ENCODE peak calls at places on chromosome 13, in five cellular contexts. One of them, this sample, is unnamed.

GRCh38 chr13:71240906-71241305 is 626.1 kb downstream of the DACH1 start:
- DNase-seq in neuronal stem cell: no peak
- DNase-seq in heart left ventricle: no peak
- DNase-seq in K562: no peak
- DNase-seq in caudate nucleus: no peak
- DNase-seq in this sample: peak; percentile 35

GRCh38 chr13:30881931-30882899 is 23.9 kb upstream of the MEDAG start:
- DNase-seq in caudate nucleus: no peak
- DNase-seq in neuronal stem cell: no peak
- DNase-seq in K562: no peak
- DNase-seq in heart left ventricle: no peak
- DNase-seq in this sample: peak; percentile 58

GRCh38 chr13:96898855-96899254 is 95.4 kb downstream of the OXGR1 start:
- DNase-seq in K562: no peak
- DNase-seq in neuronal stem cell: peak; percentile 14
- DNase-seq in heart left ventricle: no peak
- DNase-seq in caudate nucleus: peak; percentile 27
- DNase-seq in this sample: no peak

GRCh38 chr13:50598338-50598737 is 245.2 kb downstream of the DLEU7 start:
- DNase-seq in neuronal stem cell: no peak
- DNase-seq in K562: no peak
- DNase-seq in caudate nucleus: no peak
- DNase-seq in heart left ventricle: no peak
- DNase-seq in this sample: no peak

GRCh38 chr13:88857256-88857655 is 1186.1 kb downstream of the SLITRK5 start:
- DNase-seq in caudate nucleus: no peak
- DNase-seq in neuronal stem cell: no peak
- DNase-seq in heart left ventricle: no peak
- DNase-seq in K562: no peak
- DNase-seq in this sample: no peak

GRCh38 chr13:66111628-66112027 is 1118.5 kb downstream of the PCDH9 start:
- DNase-seq in heart left ventricle: no peak
- DNase-seq in neuronal stem cell: no peak
- DNase-seq in K562: no peak
- DNase-seq in caudate nucleus: no peak
- DNase-seq in this sample: no peak

GRCh38 chr13:30112602-30113435 is 194.5 kb downstream of the KATNAL1 start:
- DNase-seq in heart left ventricle: peak; percentile 62
- DNase-seq in caudate nucleus: peak; percentile 56
- DNase-seq in neuronal stem cell: peak; percentile 80
- DNase-seq in K562: peak; percentile 64
- DNase-seq in this sample: peak; percentile 82

GRCh38 chr13:47299316-47299715 is 402.5 kb upstream of the HTR2A start:
- DNase-seq in caudate nucleus: no peak
- DNase-seq in neuronal stem cell: no peak
- DNase-seq in K562: no peak
- DNase-seq in heart left ventricle: no peak
- DNase-seq in this sample: no peak

GRCh38 chr13:76903544-76904162 is 17.4 kb upstream of the KCTD12 start:
- DNase-seq in caudate nucleus: peak; percentile 12
- DNase-seq in K562: peak; percentile 68
- DNase-seq in neuronal stem cell: peak; percentile 64
- DNase-seq in heart left ventricle: peak; percentile 47
- DNase-seq in this sample: peak; percentile 73

GRCh38 chr13:99380921-99381645 is 73.9 kb upstream of the GPR183 start:
- DNase-seq in neuronal stem cell: no peak
- DNase-seq in heart left ventricle: no peak
- DNase-seq in K562: no peak
- DNase-seq in caudate nucleus: no peak
- DNase-seq in this sample: no peak

GRCh38 chr13:90746230-90746629 is 601.3 kb upstream of the MIR17HG start:
- DNase-seq in heart left ventricle: no peak
- DNase-seq in caudate nucleus: no peak
- DNase-seq in neuronal stem cell: no peak
- DNase-seq in K562: no peak
- DNase-seq in this sample: no peak

GRCh38 chr13:42401376-42401775 is 129.4 kb downstream of the AKAP11 start:
- DNase-seq in K562: no peak
- DNase-seq in caudate nucleus: no peak
- DNase-seq in heart left ventricle: no peak
- DNase-seq in neuronal stem cell: no peak
- DNase-seq in this sample: no peak

GRCh38 chr13:103876571-103876970 is 810.4 kb upstream of the SLC10A2 start:
- DNase-seq in neuronal stem cell: no peak
- DNase-seq in K562: no peak
- DNase-seq in caudate nucleus: no peak
- DNase-seq in heart left ventricle: no peak
- DNase-seq in this sample: no peak

GRCh38 chr13:30713133-30713532 is 22.2 kb upstream of the ALOX5AP start:
- DNase-seq in neuronal stem cell: no peak
- DNase-seq in heart left ventricle: peak; percentile 57
- DNase-seq in caudate nucleus: no peak
- DNase-seq in K562: no peak
- DNase-seq in this sample: no peak

GRCh38 chr13:99153219-99153618 is 47.4 kb upstream of the UBAC2 start:
- DNase-seq in caudate nucleus: no peak
- DNase-seq in K562: no peak
- DNase-seq in neuronal stem cell: no peak
- DNase-seq in heart left ventricle: no peak
- DNase-seq in this sample: no peak

GRCh38 chr13:25844559-25845434 is 207.0 kb downstream of the SHISA2 start:
- DNase-seq in K562: no peak
- DNase-seq in caudate nucleus: no peak
- DNase-seq in neuronal stem cell: no peak
- DNase-seq in heart left ventricle: no peak
- DNase-seq in this sample: no peak

GRCh38 chr13:83831796-83832195 is 50.5 kb downstream of the SLITRK1 start:
- DNase-seq in K562: no peak
- DNase-seq in heart left ventricle: no peak
- DNase-seq in caudate nucleus: no peak
- DNase-seq in neuronal stem cell: no peak
- DNase-seq in this sample: no peak

GRCh38 chr13:29336356-29336755 is 259.1 kb downstream of the SLC7A1 start:
- DNase-seq in heart left ventricle: no peak
- DNase-seq in neuronal stem cell: no peak
- DNase-seq in caudate nucleus: no peak
- DNase-seq in K562: no peak
- DNase-seq in this sample: no peak

GRCh38 chr13:54174001-54174400 is 1145.4 kb downstream of the OLFM4 start:
- DNase-seq in heart left ventricle: no peak
- DNase-seq in K562: no peak
- DNase-seq in caudate nucleus: no peak
- DNase-seq in neuronal stem cell: no peak
- DNase-seq in this sample: no peak

GRCh38 chr13:91017031-91017668 is 330.3 kb upstream of the MIR17HG start:
- DNase-seq in caudate nucleus: no peak
- DNase-seq in heart left ventricle: peak; percentile 23
- DNase-seq in K562: peak; percentile 98
- DNase-seq in neuronal stem cell: peak; percentile 41
- DNase-seq in this sample: peak; percentile 67

GRCh38 chr13:96216543-96216942 is 126.6 kb downstream of the HS6ST3 start:
- DNase-seq in neuronal stem cell: no peak
- DNase-seq in heart left ventricle: no peak
- DNase-seq in caudate nucleus: no peak
- DNase-seq in K562: no peak
- DNase-seq in this sample: no peak

GRCh38 chr13:93797463-93797862 is 570.9 kb downstream of the GPC6 start:
- DNase-seq in K562: no peak
- DNase-seq in heart left ventricle: no peak
- DNase-seq in caudate nucleus: no peak
- DNase-seq in neuronal stem cell: no peak
- DNase-seq in this sample: no peak

GRCh38 chr13:43805071-43805468 is 18.3 kb upstream of the ENOX1 start:
- DNase-seq in neuronal stem cell: no peak
- DNase-seq in caudate nucleus: no peak
- DNase-seq in heart left ventricle: no peak
- DNase-seq in K562: no peak
- DNase-seq in this sample: peak; percentile 34

GRCh38 chr13:45623516-45624090 is 8.1 kb upstream of the ERICH6B start:
- DNase-seq in caudate nucleus: no peak
- DNase-seq in neuronal stem cell: no peak
- DNase-seq in heart left ventricle: no peak
- DNase-seq in K562: peak; percentile 12
- DNase-seq in this sample: peak; percentile 39

GRCh38 chr13:113935081-113935511 is 38.8 kb downstream of the C13orf46 start:
- DNase-seq in K562: no peak
- DNase-seq in heart left ventricle: no peak
- DNase-seq in neuronal stem cell: no peak
- DNase-seq in caudate nucleus: no peak
- DNase-seq in this sample: peak; percentile 37

GRCh38 chr13:31008400-31009115 is 76.1 kb downstream of the TEX26 start:
- DNase-seq in caudate nucleus: no peak
- DNase-seq in heart left ventricle: no peak
- DNase-seq in neuronal stem cell: no peak
- DNase-seq in K562: no peak
- DNase-seq in this sample: no peak

GRCh38 chr13:30984620-30985019 is 52.2 kb downstream of the TEX26 start:
- DNase-seq in heart left ventricle: no peak
- DNase-seq in K562: no peak
- DNase-seq in caudate nucleus: no peak
- DNase-seq in neuronal stem cell: no peak
- DNase-seq in this sample: no peak

GRCh38 chr13:79777504-79777903 is 296.5 kb downstream of the NDFIP2 start:
- DNase-seq in neuronal stem cell: no peak
- DNase-seq in heart left ventricle: no peak
- DNase-seq in caudate nucleus: no peak
- DNase-seq in K562: no peak
- DNase-seq in this sample: no peak

GRCh38 chr13:90416938-90417337 is 930.5 kb upstream of the MIR17HG start:
- DNase-seq in caudate nucleus: no peak
- DNase-seq in K562: no peak
- DNase-seq in heart left ventricle: no peak
- DNase-seq in neuronal stem cell: no peak
- DNase-seq in this sample: no peak

DNA sequence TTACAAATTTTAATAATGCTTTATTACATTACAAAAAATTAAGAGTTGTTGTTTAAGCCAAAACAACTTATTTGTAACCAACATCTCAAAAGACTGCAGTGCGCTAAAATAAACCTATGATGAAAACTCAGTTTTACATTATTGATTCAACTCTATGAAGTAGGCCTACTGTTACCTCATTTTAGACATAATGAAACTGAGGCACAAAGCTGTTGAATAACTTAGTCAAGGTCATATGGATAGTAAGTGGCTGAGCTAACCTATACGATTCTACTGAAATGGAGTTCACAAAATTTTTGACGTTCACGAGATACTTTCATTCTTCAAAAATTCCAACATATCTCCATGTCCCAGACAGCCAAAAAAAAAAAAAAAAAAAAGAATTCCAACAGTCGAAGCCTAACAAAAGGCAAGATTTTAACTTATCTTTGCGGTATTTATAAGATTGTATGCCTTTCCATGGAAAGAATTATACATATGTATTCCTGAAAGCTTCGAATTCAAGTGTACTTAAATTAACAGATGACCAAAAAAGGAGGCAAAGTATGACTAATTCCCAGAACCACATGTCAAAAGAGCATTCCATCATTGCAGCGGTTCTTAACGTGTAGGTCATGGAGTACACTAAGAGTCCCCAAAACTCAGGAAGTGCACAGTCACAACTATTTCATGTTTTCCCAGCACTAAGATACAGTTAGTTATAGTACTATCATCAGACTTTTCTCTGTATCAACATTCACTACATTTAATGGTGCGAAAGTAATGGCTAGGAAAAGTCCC is 69.4 kb downstream of the PSPC1 start:
- DNase-seq in heart left ventricle: no peak
- DNase-seq in neuronal stem cell: no peak
- DNase-seq in caudate nucleus: no peak
- DNase-seq in K562: no peak
- DNase-seq in this sample: no peak
- H3K27ac ChIP-seq in heart left ventricle: no peak overlapping the region
- H3K27ac ChIP-seq in neuronal stem cell: no peak overlapping the region
- H3K27ac ChIP-seq in caudate nucleus: no peak overlapping the region
- H3K27ac ChIP-seq in K562: peak overlapping the region; percentile 66
- H3K27ac ChIP-seq in this sample: peak overlapping the region; percentile 48

GRCh38 chr13:24032252-24032651 is 128.3 kb upstream of the SPATA13 start:
- DNase-seq in heart left ventricle: no peak
- DNase-seq in caudate nucleus: no peak
- DNase-seq in K562: no peak
- DNase-seq in neuronal stem cell: no peak
- DNase-seq in this sample: no peak
- H3K27ac ChIP-seq in heart left ventricle: no peak overlapping the region
- H3K27ac ChIP-seq in caudate nucleus: no peak overlapping the region
- H3K27ac ChIP-seq in K562: no peak overlapping the region
- H3K27ac ChIP-seq in neuronal stem cell: no peak overlapping the region
- H3K27ac ChIP-seq in this sample: peak overlapping the region; percentile 74

GRCh38 chr13:27293873-27294515 is 23.4 kb downstream of the RASL11A start:
- DNase-seq in K562: no peak
- DNase-seq in neuronal stem cell: no peak
- DNase-seq in heart left ventricle: no peak
- DNase-seq in caudate nucleus: no peak
- DNase-seq in this sample: no peak

GRCh38 chr13:27295660-27296059 is 25.0 kb downstream of the RASL11A start:
- DNase-seq in K562: no peak
- DNase-seq in neuronal stem cell: no peak
- DNase-seq in caudate nucleus: no peak
- DNase-seq in heart left ventricle: no peak
- DNase-seq in this sample: no peak

GRCh38 chr13:27295096-27295495 is 24.5 kb downstream of the RASL11A start:
- DNase-seq in neuronal stem cell: no peak
- DNase-seq in heart left ventricle: no peak
- DNase-seq in caudate nucleus: no peak
- DNase-seq in K562: no peak
- DNase-seq in this sample: no peak

GRCh38 chr13:27298849-27299248 is 28.2 kb downstream of the RASL11A start:
- DNase-seq in neuronal stem cell: no peak
- DNase-seq in caudate nucleus: no peak
- DNase-seq in K562: no peak
- DNase-seq in heart left ventricle: no peak
- DNase-seq in this sample: no peak

GRCh38 chr13:27296496-27296895 is 25.9 kb downstream of the RASL11A start:
- DNase-seq in K562: no peak
- DNase-seq in neuronal stem cell: no peak
- DNase-seq in caudate nucleus: no peak
- DNase-seq in heart left ventricle: no peak
- DNase-seq in this sample: no peak
- H3K27ac ChIP-seq in K562: no peak overlapping the region
- H3K27ac ChIP-seq in neuronal stem cell: no peak overlapping the region
- H3K27ac ChIP-seq in caudate nucleus: no peak overlapping the region
- H3K27ac ChIP-seq in heart left ventricle: no peak overlapping the region
- H3K27ac ChIP-seq in this sample: no peak overlapping the region

GRCh38 chr13:67138937-67139336 is 91.2 kb downstream of the PCDH9 start:
- DNase-seq in K562: no peak
- DNase-seq in heart left ventricle: no peak
- DNase-seq in neuronal stem cell: no peak
- DNase-seq in caudate nucleus: no peak
- DNase-seq in this sample: no peak

GRCh38 chr13:67139551-67139950 is 90.6 kb downstream of the PCDH9 start:
- DNase-seq in caudate nucleus: no peak
- DNase-seq in K562: no peak
- DNase-seq in heart left ventricle: no peak
- DNase-seq in neuronal stem cell: no peak
- DNase-seq in this sample: no peak

GRCh38 chr13:67135356-67135755 is 94.8 kb downstream of the PCDH9 start:
- DNase-seq in neuronal stem cell: no peak
- DNase-seq in heart left ventricle: no peak
- DNase-seq in caudate nucleus: no peak
- DNase-seq in K562: no peak
- DNase-seq in this sample: no peak

GRCh38 chr13:67136157-67136556 is 94.0 kb downstream of the PCDH9 start:
- DNase-seq in heart left ventricle: no peak
- DNase-seq in caudate nucleus: no peak
- DNase-seq in K562: peak; percentile 10
- DNase-seq in neuronal stem cell: no peak
- DNase-seq in this sample: no peak

GRCh38 chr13:67137044-67137735 is 92.9 kb downstream of the PCDH9 start:
- DNase-seq in caudate nucleus: no peak
- DNase-seq in neuronal stem cell: no peak
- DNase-seq in K562: no peak
- DNase-seq in heart left ventricle: no peak
- DNase-seq in this sample: no peak
- H3K27ac ChIP-seq in caudate nucleus: no peak overlapping the region
- H3K27ac ChIP-seq in neuronal stem cell: no peak overlapping the region
- H3K27ac ChIP-seq in K562: no peak overlapping the region
- H3K27ac ChIP-seq in heart left ventricle: no peak overlapping the region
- H3K27ac ChIP-seq in this sample: no peak overlapping the region

This sample was measured in SK-N-SH.